ENCODE peak calls at places on chromosomes 3 and 15, in seven cellular contexts. G is HCT116, W is tibial artery, X is AG04449, Y is adrenal gland, K is AG04450, U is choroid plexus epithelial cell. C is an unnamed sample.

GRCh38 chr3:129261850-129262249 is 12.4 kb downstream of the COPG1 start:
- DNase-seq in G (no peak), W (no peak), X (no peak), Y (no peak), K (no peak), U (no peak), C (no peak)

GRCh38 chr3:170999737-171000242 is 26.7 kb downstream of the SLC2A2 start:
- DNase-seq in G (peak; percentile 61), W (no peak), X (no peak), Y (peak; percentile 49), K (peak; percentile 68), U (peak; percentile 85), C (no peak)

GRCh38 chr3:112119686-112120484 is 13.2 kb downstream of the GCSAM start:
- DNase-seq in G (no peak), W (no peak), X (no peak), Y (no peak), K (no peak), U (no peak), C (no peak)

GRCh38 chr3:149969110-149969944 is 1.4 kb downstream of the PFN2 start:
- DNase-seq in G (peak; percentile 57), W (peak; percentile 51), X (peak; percentile 59), Y (peak; percentile 31), K (peak; percentile 68), U (peak; percentile 88), C (no peak)

GRCh38 chr3:71949403-71949802 is 164.5 kb upstream of the PROK2 start:
- DNase-seq in G (no peak), W (no peak), X (no peak), Y (no peak), K (no peak), U (no peak), C (no peak)

GRCh38 chr15:98927057-98927456 is 80.5 kb downstream of the PGPEP1L start:
- DNase-seq in G (no peak), W (no peak), X (no peak), Y (no peak), K (no peak), U (peak; percentile 16), C (no peak)

GRCh38 chr3:32143849-32144757 is 37.7 kb downstream of the GPD1L start:
- DNase-seq in G (peak; percentile 73), W (peak; percentile 42), X (peak; percentile 95), Y (peak; percentile 68), K (peak; percentile 91), U (peak; percentile 96), C (no peak)

GRCh38 chr3:25572919-25573385 is 91.8 kb downstream of the TOP2B start:
- DNase-seq in G (no peak), W (no peak), X (no peak), Y (no peak), K (no peak), U (peak; percentile 70), C (no peak)

DNA sequence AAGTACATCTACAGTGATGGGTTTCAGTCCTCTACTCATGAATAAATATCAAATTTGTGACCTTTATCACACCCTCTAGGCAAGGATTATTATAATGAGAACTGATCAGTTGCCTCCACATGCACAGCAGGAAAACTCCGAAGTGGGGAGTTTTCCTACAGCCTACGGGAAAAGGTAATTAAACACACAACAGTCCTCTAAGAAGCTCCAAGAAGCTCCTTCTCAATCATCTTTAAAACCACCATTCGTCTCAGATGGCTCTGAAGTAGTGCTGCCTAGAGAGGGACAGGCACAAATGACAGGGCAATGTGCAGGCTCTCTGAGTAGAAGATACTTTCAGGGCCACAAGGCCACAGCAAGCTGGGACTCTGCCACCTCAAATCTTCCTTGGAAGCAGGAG is 32.3 kb downstream of the MB21D2 start:
- DNase-seq in G (no peak), W (no peak), X (no peak), Y (no peak), K (no peak), U (no peak), C (no peak)
- TF ChIP-seq CTCF in G (no peak), W (no peak), X (no peak), Y (no peak), K (no peak), U (no peak), C (no peak)

DNA sequence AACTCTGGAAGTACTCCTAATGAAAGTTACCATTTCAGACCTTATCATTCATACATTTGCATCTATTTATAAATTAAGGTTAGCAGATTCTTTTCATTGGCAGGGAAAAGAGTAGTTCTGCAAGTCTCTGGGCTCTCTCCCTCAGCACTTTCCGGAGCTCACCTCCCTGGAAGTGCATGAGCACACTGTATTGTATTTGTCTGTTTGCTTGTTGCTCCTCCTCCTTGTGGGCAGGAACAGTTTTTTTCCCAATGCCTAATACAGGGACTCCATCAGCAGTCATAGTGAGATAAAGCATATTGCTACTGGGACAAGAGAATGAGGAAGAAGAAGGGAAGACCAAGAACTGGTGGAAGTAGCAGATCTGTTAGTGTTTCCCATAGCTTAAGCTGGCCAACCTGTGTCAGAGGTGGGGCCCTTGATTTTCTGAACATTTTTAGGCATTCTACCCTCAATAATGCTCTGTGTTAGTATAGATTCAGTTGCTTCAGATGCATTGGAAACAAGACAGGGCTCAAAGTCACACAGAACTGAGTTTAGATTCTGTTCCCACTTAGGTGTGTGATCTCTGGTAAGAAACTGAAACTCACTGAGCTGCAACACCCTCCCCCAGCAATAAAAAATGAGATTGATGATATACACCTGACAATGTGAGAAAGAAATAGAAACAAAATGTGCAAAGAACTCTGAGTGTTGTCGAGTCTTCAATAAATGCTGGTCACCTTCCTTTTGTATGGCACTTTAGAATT is 407.8 kb downstream of the TUSC7 start:
- DNase-seq in G (no peak), W (no peak), X (no peak), Y (no peak), K (no peak), U (no peak), C (no peak)
- TF ChIP-seq CTCF in G (no peak), W (no peak), X (no peak), Y (no peak), K (no peak), U (no peak), C (no peak)

GRCh38 chr3:123272547-123272946 is 70.8 kb downstream of the SEC22A start:
- DNase-seq in G (no peak), W (no peak), X (no peak), Y (no peak), K (no peak), U (peak; percentile 26), C (no peak)

GRCh38 chr3:123267821-123268220 is 66.1 kb downstream of the SEC22A start:
- DNase-seq in G (no peak), W (no peak), X (no peak), Y (no peak), K (no peak), U (no peak), C (no peak)

GRCh38 chr3:123275691-123276090 is 73.9 kb downstream of the SEC22A start:
- DNase-seq in G (no peak), W (no peak), X (no peak), Y (no peak), K (no peak), U (peak; percentile 8), C (no peak)

GRCh38 chr3:123271466-123272159 is 69.9 kb downstream of the SEC22A start:
- DNase-seq in G (no peak), W (peak; percentile 40), X (no peak), Y (no peak), K (no peak), U (no peak), C (no peak)

DNA sequence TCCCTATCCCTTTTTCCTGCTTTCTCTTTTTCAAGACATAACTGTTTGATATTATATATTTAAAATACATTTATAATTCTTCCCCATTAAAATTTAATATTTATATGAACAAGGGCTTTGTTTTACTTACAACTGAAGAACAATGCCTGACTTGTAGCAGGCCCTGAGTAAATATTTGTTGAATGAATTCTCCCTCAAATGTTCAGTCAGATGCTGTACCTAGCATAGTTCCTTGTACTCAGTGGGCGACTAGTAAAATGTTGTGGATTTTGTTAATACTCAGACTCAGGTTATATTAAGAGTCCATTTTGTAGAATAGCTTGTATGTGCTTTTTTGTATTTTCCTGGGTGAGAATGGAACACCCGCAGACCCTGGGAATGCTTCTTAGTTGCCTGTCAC is 69.1 kb downstream of the SEC22A start:
- DNase-seq in G (no peak), W (no peak), X (no peak), Y (no peak), K (no peak), U (no peak), C (no peak)
- TF ChIP-seq CTCF in G (no peak), W (no peak), X (no peak), Y (no peak), K (no peak), U (no peak), C (no peak)

GRCh38 chr3:17243616-17244015 is 358.9 kb downstream of the PLCL2 start:
- DNase-seq in G (no peak), W (no peak), X (no peak), Y (no peak), K (no peak), U (no peak), C (no peak)
- TF ChIP-seq CTCF in G (no peak), W (no peak), X (no peak), Y (no peak), K (no peak), U (no peak), C (no peak)

GRCh38 chr3:182393830-182394367 is 399.4 kb upstream of the ATP11B start:
- DNase-seq in G (no peak), W (no peak), X (no peak), Y (no peak), K (no peak), U (no peak), C (no peak)

GRCh38 chr3:182388506-182388905 is 404.8 kb upstream of the ATP11B start:
- DNase-seq in G (no peak), W (no peak), X (no peak), Y (no peak), K (no peak), U (no peak), C (no peak)

GRCh38 chr3:182389041-182389815 is 404.1 kb upstream of the ATP11B start:
- DNase-seq in G (peak; percentile 35), W (no peak), X (no peak), Y (no peak), K (no peak), U (no peak), C (no peak)

GRCh38 chr3:182393151-182393550 is 400.2 kb upstream of the ATP11B start:
- DNase-seq in G (no peak), W (no peak), X (no peak), Y (no peak), K (no peak), U (no peak), C (no peak)

GRCh38 chr3:182392182-182392917 is 401.0 kb upstream of the ATP11B start:
- DNase-seq in G (no peak), W (no peak), X (no peak), Y (no peak), K (no peak), U (no peak), C (no peak)
- TF ChIP-seq CTCF in G (peak; percentile 23), W (no peak), X (no peak), Y (no peak), K (no peak), U (no peak), C (no peak)

C was measured in activated B cell treated with CpG ODN at 0.5 μM for 24 hours.